ENCODE peak calls at places on chromosomes 12 and 14, in ten cellular contexts. R is AML-193; H is SK-MEL-5; T is BJ; E is stimulated activated CD4-positive, alpha-beta T cell treated with anti-CD3 and anti-CD28 coated beads, Interleukin-4, amount 100 ng/mL, for 24 hours; S is AG08396; F is tibial artery; D is nephron progenitor cell; X is skeletal muscle cell; N is activated T-helper 1 cell treated with anti-CD3 and anti-CD28 coated beads, Interleukin-2, amount 50 U/mL, for 16 hours. W is an unnamed sample.

GRCh38 chr14:103418508-103418818 is 33.2 kb downstream of the MARK3 start:
- DNase-seq in R (peak; percentile 85), H (peak; percentile 49), T (peak; percentile 62), E (no peak), S (peak; percentile 20), F (no peak), D (no peak), X (no peak), N (no peak), W (peak; percentile 31)

GRCh38 chr14:75531660-75532317 is 9.5 kb downstream of the BATF start:
- DNase-seq in R (no peak), H (no peak), T (no peak), E (no peak), S (no peak), F (no peak), D (no peak), X (no peak), N (no peak), W (no peak)

GRCh38 chr12:53235742-53236442 is 3.9 kb upstream of the RARG start:
- DNase-seq in R (no peak), H (no peak), T (no peak), E (peak; percentile 43), S (no peak), F (no peak), D (no peak), X (no peak), N (no peak), W (peak; percentile 54)

GRCh38 chr12:76455582-76456345 is 103.8 kb downstream of the OSBPL8 start:
- DNase-seq in R (peak; percentile 38), H (peak; percentile 78), T (peak; percentile 73), E (peak; percentile 52), S (peak; percentile 50), F (no peak), D (no peak), X (peak; percentile 66), N (no peak), W (peak; percentile 24)

GRCh38 chr12:24945039-24945438 is 3.9 kb downstream of the BCAT1 start:
- DNase-seq in R (no peak), H (no peak), T (no peak), E (no peak), S (no peak), F (no peak), D (no peak), X (no peak), N (no peak), W (no peak)

GRCh38 chr14:54566410-54567223 is at the start of gene SAMD4A:
- DNase-seq in R (no peak), H (peak; percentile 79), T (no peak), E (peak; percentile 54), S (peak; percentile 75), F (peak; percentile 85), D (peak; percentile 67), X (peak; percentile 65), N (peak; percentile 21), W (peak; percentile 72)

GRCh38 chr14:104115691-104116543 is 22.5 kb upstream of the KIF26A start:
- DNase-seq in R (no peak), H (no peak), T (no peak), E (no peak), S (no peak), F (no peak), D (peak; percentile 12), X (no peak), N (no peak), W (no peak)

GRCh38 chr14:27995688-27996087 is 770.9 kb upstream of the FOXG1 start:
- DNase-seq in R (no peak), H (no peak), T (no peak), E (no peak), S (no peak), F (no peak), D (no peak), X (no peak), N (no peak), W (no peak)

GRCh38 chr12:101923049-101923718 is 45.8 kb downstream of the DRAM1 start:
- DNase-seq in R (no peak), H (no peak), T (no peak), E (no peak), S (no peak), F (no peak), D (no peak), X (no peak), N (no peak), W (no peak)

GRCh38 chr12:108728820-108729611 is 2.3 kb downstream of the CORO1C start:
- DNase-seq in R (no peak), H (no peak), T (no peak), E (no peak), S (no peak), F (no peak), D (no peak), X (no peak), N (no peak), W (no peak)

GRCh38 chr12:93142881-93143280 is 213.8 kb upstream of the EEA1 start:
- DNase-seq in R (no peak), H (no peak), T (no peak), E (no peak), S (no peak), F (no peak), D (no peak), X (no peak), N (no peak), W (no peak)

GRCh38 chr12:64178122-64178521 is 44.0 kb downstream of the KICS2 start:
- DNase-seq in R (no peak), H (no peak), T (peak; percentile 49), E (no peak), S (peak; percentile 36), F (no peak), D (no peak), X (no peak), N (no peak), W (no peak)

GRCh38 chr12:124636138-124636968 is 68.9 kb upstream of the NCOR2 start:
- DNase-seq in R (no peak), H (peak; percentile 77), T (no peak), E (peak; percentile 69), S (peak; percentile 27), F (peak; percentile 47), D (no peak), X (no peak), N (no peak), W (peak; percentile 87)

GRCh38 chr12:113005759-113006158 is 27.4 kb downstream of the OAS2 start:
- DNase-seq in R (no peak), H (peak; percentile 40), T (no peak), E (no peak), S (no peak), F (no peak), D (peak; percentile 15), X (no peak), N (no peak), W (no peak)

GRCh38 chr12:15194947-15195346 is 26.3 kb downstream of the RERG start:
- DNase-seq in R (no peak), H (no peak), T (no peak), E (no peak), S (no peak), F (no peak), D (no peak), X (no peak), N (no peak), W (no peak)

GRCh38 chr12:8145754-8146415 is 10.9 kb upstream of the ZNF705A start:
- DNase-seq in R (no peak), H (peak; percentile 68), T (peak; percentile 72), E (no peak), S (peak; percentile 50), F (peak; percentile 72), D (peak; percentile 35), X (peak; percentile 72), N (no peak), W (no peak)

GRCh38 chr12:77577756-77578155 is 252.9 kb upstream of the NAV3 start:
- DNase-seq in R (no peak), H (no peak), T (no peak), E (no peak), S (peak; percentile 35), F (no peak), D (no peak), X (no peak), N (no peak), W (no peak)

GRCh38 chr14:48035836-48036235 is 360.4 kb upstream of the MDGA2 start:
- DNase-seq in R (no peak), H (no peak), T (no peak), E (no peak), S (no peak), F (no peak), D (no peak), X (no peak), N (no peak), W (no peak)

GRCh38 chr14:92959189-92959531 is 36.2 kb downstream of the CHGA start:
- DNase-seq in R (no peak), H (no peak), T (no peak), E (no peak), S (no peak), F (no peak), D (no peak), X (peak; percentile 25), N (no peak), W (no peak)

GRCh38 chr12:62711626-62712305 is 223.2 kb downstream of the PPM1H start:
- DNase-seq in R (no peak), H (peak; percentile 52), T (no peak), E (no peak), S (no peak), F (no peak), D (peak; percentile 59), X (no peak), N (no peak), W (no peak)

GRCh38 chr14:100589071-100589759 is 2.0 kb upstream of the BEGAIN start:
- DNase-seq in R (no peak), H (no peak), T (no peak), E (no peak), S (no peak), F (no peak), D (peak; percentile 13), X (no peak), N (no peak), W (no peak)

GRCh38 chr14:33218030-33218429 is 279.4 kb downstream of the NPAS3 start:
- DNase-seq in R (no peak), H (no peak), T (no peak), E (no peak), S (no peak), F (no peak), D (no peak), X (no peak), N (no peak), W (no peak)

GRCh38 chr14:51394804-51395203 is 154.8 kb downstream of the TMX1 start:
- DNase-seq in R (no peak), H (no peak), T (no peak), E (no peak), S (no peak), F (no peak), D (no peak), X (no peak), N (no peak), W (no peak)

W was measured in activated CD4-positive, alpha-beta memory T cell treated with anti-CD3 and anti-CD28 coated beads for 36 hours.